ENCODE peak calls at places on chromosome 21, in six cellular contexts. U, G, P, L, V and N are unnamed samples.

GRCh38 chr21:32974653-32975052 is 51.1 kb upstream of the OLIG2 start:
- DNase-seq in L (no peak), V (no peak), G (no peak), U (no peak), P (no peak), N (no peak)

GRCh38 chr21:43312751-43313169 is 114.2 kb downstream of the SIK1 start:
- DNase-seq in G (no peak), V (no peak), L (peak), U (no peak), P (no peak), N (no peak)

GRCh38 chr21:42395910-42396625 is at the start of gene TMPRSS3:
- DNase-seq in L (no peak), U (no peak), P (no peak), G (no peak), V (no peak), N (no peak)

GRCh38 chr21:46119565-46120271 is 21.8 kb downstream of the COL6A2 start:
- DNase-seq in L (peak), P (no peak), G (no peak), U (no peak), V (no peak), N (no peak)

GRCh38 chr21:32322676-32323075 is 24.0 kb downstream of the MRAP start:
- DNase-seq in V (no peak), P (no peak), U (no peak), L (no peak), G (no peak), N (no peak)

GRCh38 chr21:16418663-16419062 is 688.9 kb downstream of the USP25 start:
- DNase-seq in P (no peak), L (no peak), U (no peak), V (no peak), G (no peak), N (peak)

GRCh38 chr21:36851121-36851520 is 115.3 kb downstream of the HLCS start:
- DNase-seq in L (no peak), U (no peak), P (no peak), G (no peak), V (no peak), N (no peak)

GRCh38 chr21:39519835-39520234 is 68.1 kb downstream of the SH3BGR start:
- DNase-seq in L (no peak), V (no peak), P (no peak), U (no peak), G (no peak), N (no peak)

GRCh38 chr21:44793269-44794030 is 8.2 kb downstream of the UBE2G2 start:
- DNase-seq in G (no peak), P (peak), V (peak), L (peak), U (peak), N (peak)

GRCh38 chr21:43858806-43859648 is 6.0 kb upstream of the AGPAT3 start:
- DNase-seq in U (no peak), L (no peak), G (no peak), V (no peak), P (no peak), N (no peak)

GRCh38 chr21:38814126-38815059 is 8.7 kb downstream of the ETS2 start:
- DNase-seq in V (no peak), G (no peak), L (no peak), U (no peak), P (no peak), N (no peak)

GRCh38 chr21:38266732-38267131 is 9.9 kb downstream of the KCNJ15 start:
- DNase-seq in P (no peak), V (no peak), U (no peak), G (no peak), L (no peak), N (no peak)

GRCh38 chr21:31901342-31901741 is 28.5 kb downstream of the HUNK start:
- DNase-seq in P (no peak), V (no peak), G (no peak), L (no peak), U (no peak), N (no peak)

GRCh38 chr21:42653492-42654061 is at the start of gene PDE9A:
- DNase-seq in U (no peak), L (peak), V (peak), G (no peak), P (peak), N (no peak)

GRCh38 chr21:45293726-45294401 is 6.2 kb upstream of the POFUT2 start:
- DNase-seq in V (no peak), L (no peak), U (no peak), P (no peak), G (no peak), N (no peak)

GRCh38 chr21:44736291-44737004 is 25.1 kb upstream of the TSPEAR start:
- DNase-seq in V (no peak), G (no peak), P (no peak), L (no peak), U (no peak), N (no peak)

GRCh38 chr21:41153443-41153842 is 14.5 kb upstream of the BACE2 start:
- DNase-seq in U (no peak), V (no peak), G (no peak), P (no peak), L (no peak), N (no peak)

GRCh38 chr21:34722684-34723300 is 54.0 kb downstream of the CLIC6 start:
- DNase-seq in L (peak), P (no peak), V (peak), G (no peak), U (peak), N (no peak)

GRCh38 chr21:45662623-45663015 is 19.1 kb downstream of the PCBP3 start:
- DNase-seq in G (no peak), L (no peak), P (no peak), V (no peak), U (no peak), N (no peak)

GRCh38 chr21:37530901-37531351 is 164.4 kb downstream of the DYRK1A start:
- DNase-seq in V (no peak), U (no peak), P (no peak), L (no peak), G (no peak), N (peak)

GRCh38 chr21:36263797-36264196 is 56.2 kb upstream of the MORC3 start:
- DNase-seq in U (no peak), L (no peak), P (no peak), V (no peak), G (no peak), N (no peak)

GRCh38 chr21:46634966-46635323 is 529 bp upstream of the PRMT2 start:
- DNase-seq in U (peak), L (peak), P (no peak), V (no peak), G (peak), N (peak)

GRCh38 chr21:29208666-29209059 is 78.2 kb downstream of the MAP3K7CL start:
- DNase-seq in P (no peak), U (no peak), V (no peak), G (no peak), L (no peak), N (no peak)

GRCh38 chr21:35340273-35340672 is 291.2 kb upstream of the RUNX1 start:
- DNase-seq in V (no peak), L (no peak), U (no peak), G (no peak), P (no peak), N (no peak)

GRCh38 chr21:42080788-42081083 is 9.6 kb downstream of the UMODL1 start:
- DNase-seq in V (no peak), G (no peak), U (no peak), L (no peak), P (no peak), N (no peak)

GRCh38 chr21:28247454-28248020 is 745.1 kb downstream of the LTN1 start:
- DNase-seq in P (no peak), G (no peak), V (no peak), L (no peak), U (no peak), N (no peak)

GRCh38 chr21:44773291-44773932 is 28.2 kb downstream of the UBE2G2 start:
- DNase-seq in U (no peak), V (no peak), G (no peak), L (no peak), P (no peak), N (no peak)

GRCh38 chr21:44086636-44087425 is 20.4 kb upstream of the PWP2 start:
- DNase-seq in L (no peak), U (no peak), P (no peak), G (no peak), V (no peak), N (peak)

GRCh38 chr21:16059981-16060380 is 330.2 kb downstream of the USP25 start:
- DNase-seq in U (no peak), V (no peak), G (no peak), L (no peak), P (no peak), N (no peak)

GRCh38 chr21:31744162-31744800 is 12.4 kb upstream of the SCAF4 start:
- DNase-seq in U (no peak), G (no peak), P (no peak), L (no peak), V (no peak), N (no peak)

GRCh38 chr21:36479415-36480402 is at the start of gene CLDN14:
- DNase-seq in G (no peak), L (no peak), U (no peak), P (no peak), V (no peak), N (peak)

GRCh38 chr21:31260790-31261189 is 83.3 kb downstream of the TIAM1 start:
- DNase-seq in G (no peak), V (no peak), U (no peak), P (no peak), L (no peak), N (no peak)

GRCh38 chr21:46597896-46598343 is 7.0 kb downstream of the S100B start:
- DNase-seq in L (no peak), V (no peak), P (no peak), U (no peak), G (no peak), N (no peak)